ENCODE peak calls at places on chromosome 15, in eight cellular contexts. H, Y, S, E, T, X, Z and A are unnamed samples.

GRCh38 chr15:62637498-62637897 is 405.0 kb upstream of the TPM1 start:
- DNase-seq in H (no peak), Y (no peak), S (no peak), E (no peak), T (no peak), X (no peak), Z (no peak), A (no peak)

GRCh38 chr15:88982304-88982945 is 69.2 kb upstream of the MFGE8 start:
- DNase-seq in H (no peak), Y (peak; percentile 89), S (no peak), E (peak; percentile 93), T (no peak), X (no peak), Z (peak; percentile 30), A (no peak)

GRCh38 chr15:82849556-82850241 is 40.3 kb downstream of the WHAMM start:
- DNase-seq in H (peak; percentile 79), Y (no peak), S (no peak), E (peak; percentile 68), T (peak; percentile 85), X (peak; percentile 93), Z (peak; percentile 86), A (no peak)

GRCh38 chr15:74406992-74407705 is 26.6 kb downstream of the SEMA7A start:
- DNase-seq in H (no peak), Y (no peak), S (peak; percentile 74), E (no peak), T (no peak), X (no peak), Z (no peak), A (peak; percentile 45)

GRCh38 chr15:25787381-25787780 is 75.7 kb downstream of the ATP10A start:
- DNase-seq in H (no peak), Y (peak; percentile 59), S (no peak), E (no peak), T (no peak), X (no peak), Z (no peak), A (no peak)

GRCh38 chr15:77144492-77145070 is 73.7 kb upstream of the TSPAN3 start:
- DNase-seq in H (no peak), Y (no peak), S (peak; percentile 89), E (no peak), T (no peak), X (no peak), Z (no peak), A (no peak)

GRCh38 chr15:45181491-45182285 is 6.1 kb downstream of the SHF start:
- DNase-seq in H (peak; percentile 44), Y (no peak), S (no peak), E (no peak), T (no peak), X (no peak), Z (no peak), A (no peak)

GRCh38 chr15:64503197-64503596 is 42.8 kb downstream of the ZNF609 start:
- DNase-seq in H (no peak), Y (no peak), S (peak; percentile 24), E (no peak), T (no peak), X (no peak), Z (no peak), A (no peak)

GRCh38 chr15:81516461-81516860 is 142.4 kb upstream of the TMC3 start:
- DNase-seq in H (no peak), Y (no peak), S (no peak), E (no peak), T (no peak), X (no peak), Z (no peak), A (no peak)

DNA sequence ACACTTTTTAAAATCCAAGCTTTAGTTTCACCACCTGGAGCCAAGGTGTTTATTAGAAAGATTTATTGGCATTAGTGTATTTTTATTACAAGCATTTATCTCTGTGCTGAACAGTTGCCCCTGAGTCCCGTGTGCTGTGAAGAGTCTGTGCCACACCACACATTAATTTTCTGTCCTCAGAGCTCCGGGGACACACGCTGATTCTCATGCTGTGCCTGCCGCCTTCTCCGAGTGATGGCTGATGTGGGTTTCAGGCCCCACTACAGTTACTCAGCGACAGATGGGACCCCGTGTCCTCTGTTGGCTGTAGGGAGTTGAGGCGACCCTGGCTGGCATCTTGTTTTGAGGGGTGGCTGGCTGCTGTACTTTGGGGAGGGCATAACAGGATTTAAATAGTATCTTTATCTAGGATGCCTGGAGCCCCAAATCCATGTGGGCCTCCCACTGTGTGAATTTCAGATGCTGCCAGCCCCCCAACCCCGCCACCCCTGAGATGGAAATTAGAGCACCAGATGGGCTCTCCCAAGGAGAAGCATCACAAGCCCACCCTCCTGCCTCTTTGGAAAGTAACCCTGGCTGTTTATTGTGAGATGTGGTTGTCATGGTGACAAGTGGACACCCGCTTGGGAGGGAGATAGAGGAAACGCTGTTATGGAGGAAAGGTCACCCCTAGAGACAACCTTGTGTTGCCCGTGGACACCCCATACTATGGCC is 185.6 kb downstream of the APBA2 start:
- DNase-seq in H (no peak), Y (no peak), S (no peak), E (no peak), T (no peak), X (no peak), Z (no peak), A (no peak)
- H3K27ac ChIP-seq in H (no peak overlapping the region), Y (no peak overlapping the region), S (no peak overlapping the region), E (no peak overlapping the region), T (no peak overlapping the region), X (no peak overlapping the region), Z (no peak overlapping the region), A (peak overlapping the region; percentile 96)

GRCh38 chr15:60070838-60071493 is 66.9 kb downstream of the FOXB1 start:
- DNase-seq in H (no peak), Y (no peak), S (peak; percentile 55), E (no peak), T (no peak), X (no peak), Z (no peak), A (no peak)
- H3K27ac ChIP-seq in H (no peak overlapping the region), Y (no peak overlapping the region), S (peak overlapping the region; percentile 58), E (no peak overlapping the region), T (no peak overlapping the region), X (no peak overlapping the region), Z (no peak overlapping the region), A (no peak overlapping the region)

DNA sequence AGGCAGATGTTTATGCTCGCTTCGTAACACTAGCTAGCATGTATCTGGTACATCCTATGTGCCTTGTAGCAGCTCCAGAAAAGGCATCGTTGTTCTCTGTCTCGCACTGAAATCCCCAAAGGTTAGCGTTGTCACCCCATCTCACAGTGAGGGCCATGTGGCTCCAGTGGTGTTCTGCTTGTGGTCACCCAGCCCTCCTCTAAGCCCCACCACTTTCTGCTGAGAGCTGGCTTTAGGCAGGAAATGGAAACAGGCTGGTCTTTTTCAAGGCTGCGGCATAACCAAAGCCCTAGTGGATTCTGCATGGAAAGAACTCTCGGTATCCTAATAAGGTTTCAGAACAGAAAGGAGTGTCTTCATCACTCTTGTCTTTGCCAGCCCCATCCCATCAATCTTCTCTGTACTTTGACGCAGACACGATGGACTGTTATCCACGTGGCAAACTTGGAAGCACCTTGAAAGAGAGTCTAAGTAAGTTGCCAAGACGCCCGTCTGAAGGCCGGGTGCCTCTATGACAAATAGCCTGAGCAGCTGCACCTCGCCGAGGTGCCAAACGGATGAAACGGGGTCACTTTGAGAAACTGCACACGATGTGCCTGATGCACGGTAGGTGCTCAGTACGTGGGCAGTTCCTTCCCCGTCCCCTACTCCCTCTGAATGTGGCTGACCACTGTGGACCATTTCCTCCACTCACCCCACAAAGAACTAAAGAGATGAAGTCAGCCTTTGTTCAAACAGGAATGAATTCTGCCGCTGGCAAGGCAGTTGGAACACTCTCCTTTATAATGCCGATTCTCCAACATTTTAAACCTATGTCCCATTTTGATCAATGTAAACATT is 57.8 kb upstream of the MEF2A start:
- DNase-seq in H (no peak), Y (no peak), S (no peak), E (peak; percentile 87), T (no peak), X (peak; percentile 25), Z (no peak), A (no peak)
- H3K27ac ChIP-seq in H (peak overlapping the region; percentile 22), Y (peak overlapping the region; percentile 10), S (peak overlapping the region; percentile 74), E (peak overlapping the region; percentile 82), T (peak overlapping the region; percentile 61), X (peak overlapping the region; percentile 56), Z (peak overlapping the region; percentile 12), A (no peak overlapping the region)

DNA sequence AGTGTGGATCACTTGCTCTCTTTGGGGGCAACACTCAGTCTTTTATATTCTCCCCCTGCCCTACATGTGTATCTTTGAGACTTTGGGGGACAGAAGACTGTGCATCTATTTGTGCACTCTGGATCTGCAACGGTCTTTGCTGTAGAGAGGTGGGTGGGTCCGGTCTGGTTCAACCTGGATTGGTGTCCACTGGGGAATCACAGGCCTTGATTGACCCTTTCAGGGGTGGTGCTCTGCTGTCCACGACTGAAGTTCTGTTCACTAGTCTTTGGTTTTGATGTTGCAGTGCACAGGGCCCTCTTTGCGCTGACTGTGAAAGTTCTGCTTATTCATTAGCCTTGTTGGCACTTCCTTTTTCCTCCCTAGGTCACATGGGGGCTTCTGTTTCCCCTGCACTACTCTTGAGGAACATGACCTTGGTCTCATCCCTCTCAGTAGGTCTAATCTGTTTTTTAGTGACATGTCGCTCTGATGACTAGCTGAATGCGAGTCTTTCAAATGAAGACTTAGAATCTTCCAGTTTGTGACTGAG is 284.2 kb downstream of the SV2B start:
- DNase-seq in H (no peak), Y (no peak), S (no peak), E (no peak), T (no peak), X (no peak), Z (no peak), A (no peak)
- H3K27ac ChIP-seq in H (no peak overlapping the region), Y (no peak overlapping the region), S (no peak overlapping the region), E (no peak overlapping the region), T (no peak overlapping the region), X (no peak overlapping the region), Z (no peak overlapping the region), A (no peak overlapping the region)

GRCh38 chr15:53752406-53752805 is 7.1 kb downstream of the WDR72 start:
- DNase-seq in H (no peak), Y (no peak), S (no peak), E (no peak), T (no peak), X (no peak), Z (no peak), A (no peak)
- H3K27ac ChIP-seq in H (no peak overlapping the region), Y (no peak overlapping the region), S (no peak overlapping the region), E (no peak overlapping the region), T (no peak overlapping the region), X (no peak overlapping the region), Z (no peak overlapping the region), A (no peak overlapping the region)

GRCh38 chr15:85725564-85725963 is 69.2 kb downstream of the KLHL25 start:
- DNase-seq in H (no peak), Y (no peak), S (no peak), E (no peak), T (no peak), X (no peak), Z (no peak), A (no peak)
- H3K27ac ChIP-seq in H (no peak overlapping the region), Y (peak overlapping the region; percentile 57), S (no peak overlapping the region), E (peak overlapping the region; percentile 72), T (peak overlapping the region; percentile 38), X (peak overlapping the region; percentile 35), Z (peak overlapping the region; percentile 1), A (no peak overlapping the region)